ENCODE peak calls at places on chromosomes 11 and 22, in four cellular contexts. A is uterus, R is endothelial cell, U is ureter. O is an unnamed sample.

GRCh38 chr11:63490551-63491239 is at the start of gene PLAAT5:
- DNase-seq in R (peak), U (peak), A (peak), O (peak)

GRCh38 chr11:121625784-121626506 is 173.2 kb upstream of the SORL1-AS1 start:
- DNase-seq in U (no peak), R (no peak), A (no peak), O (no peak)

GRCh38 chr22:23315341-23315917 is 135.1 kb downstream of the BCR start:
- DNase-seq in A (peak), U (no peak), R (peak), O (peak)

GRCh38 chr11:69661413-69661715 is 13.8 kb downstream of the LTO1 start:
- DNase-seq in A (no peak), R (no peak), U (no peak), O (no peak)

GRCh38 chr11:91776660-91777059 is 448.0 kb upstream of the FAT3 start:
- DNase-seq in A (no peak), U (no peak), R (no peak), O (no peak)

GRCh38 chr11:77322506-77322905 is 21.0 kb upstream of the GDPD4 start:
- DNase-seq in U (no peak), A (no peak), R (no peak), O (peak)

GRCh38 chr11:8060146-8060719 is 20.8 kb upstream of the TUB start:
- DNase-seq in U (no peak), R (no peak), A (peak), O (no peak)

GRCh38 chr11:8059030-8059429 is 22.0 kb upstream of the TUB start:
- DNase-seq in R (no peak), U (no peak), A (peak), O (no peak)

GRCh38 chr11:129451524-129451923 is 75.9 kb downstream of the BARX2 start:
- DNase-seq in U (no peak), A (no peak), R (no peak), O (no peak)

GRCh38 chr11:18490736-18491485 is 35.3 kb downstream of the LDHAL6A start:
- DNase-seq in R (no peak), U (no peak), A (no peak), O (no peak)

GRCh38 chr11:96267001-96267489 is 76.0 kb downstream of the MAML2 start:
- DNase-seq in U (no peak), R (no peak), A (no peak), O (no peak)

GRCh38 chr11:71305451-71306125 is 53.2 kb upstream of the SHANK2 start:
- DNase-seq in R (no peak), U (peak), A (no peak), O (no peak)

GRCh38 chr11:119584193-119585037 is 144.6 kb downstream of the NECTIN1 start:
- DNase-seq in A (no peak), R (peak), U (peak), O (peak)

GRCh38 chr22:40348025-40348658 is 1.8 kb downstream of the ADSL start:
- DNase-seq in A (no peak), U (no peak), R (peak), O (peak)

GRCh38 chr22:24097961-24098391 is 83.3 kb upstream of the SUSD2 start:
- DNase-seq in U (no peak), A (no peak), R (no peak), O (no peak)

GRCh38 chr11:114397349-114397982 is 2.8 kb downstream of the C11orf71 start:
- DNase-seq in A (no peak), R (no peak), U (no peak), O (no peak)

GRCh38 chr22:47407626-47408025 is 645.2 kb downstream of the TBC1D22A start:
- DNase-seq in U (no peak), A (no peak), R (no peak), O (no peak)

GRCh38 chr11:32173435-32173834 is 82.6 kb downstream of the RCN1 start:
- DNase-seq in U (peak), R (peak), A (peak), O (peak)

GRCh38 chr11:19769820-19770219 is 57.2 kb downstream of the NAV2 start:
- DNase-seq in A (no peak), R (no peak), U (no peak), O (peak)

GRCh38 chr22:37021710-37022482 is 2.4 kb downstream of the MPST start:
- DNase-seq in U (no peak), R (peak), A (no peak), O (peak)

GRCh38 chr11:123375832-123376231 is 54.2 kb upstream of the GRAMD1B start:
- DNase-seq in U (no peak), R (no peak), A (no peak), O (no peak)

GRCh38 chr11:125956371-125956770 is 10.5 kb downstream of the VSIG10L2 start:
- DNase-seq in U (no peak), R (no peak), A (peak), O (no peak)

GRCh38 chr11:7665473-7666291 is 7.6 kb downstream of the CYB5R2 start:
- DNase-seq in U (peak), A (peak), R (peak), O (peak)

GRCh38 chr11:118785362-118785761 is 5.6 kb downstream of the DDX6 start:
- DNase-seq in U (no peak), R (no peak), A (no peak), O (peak)